ENCODE peak calls at places on chromosome X, in six cellular contexts. Z is stomach, L is body of pancreas, Y is thoracic aorta, R is aorta, K is GM23248. H is an unnamed sample. For H3K4me1, the result is how much of the 10 kb centered on the place peaks cover.

GRCh38 chrX:140507223-140507981 is 2.5 kb upstream of the SOX3 start:
- DNase-seq in Z (no peak), L (no peak), Y (no peak), R (no peak), K (no peak), H (no peak)

GRCh38 chrX:119516157-119516702 is 48.0 kb downstream of the SLC25A5 start:
- DNase-seq in Z (no peak), L (peak), Y (no peak), R (no peak), K (peak), H (peak)

GRCh38 chrX:105618393-105619101 is 203.8 kb upstream of the NRK start:
- DNase-seq in Z (no peak), L (no peak), Y (no peak), R (no peak), K (no peak), H (no peak)

GRCh38 chrX:110402091-110402854 is 43.6 kb downstream of the RTL9 start:
- DNase-seq in Z (no peak), L (no peak), Y (no peak), R (peak), K (peak), H (peak)

GRCh38 chrX:141142946-141143345 is 34.0 kb downstream of the LDOC1 start:
- DNase-seq in Z (no peak), L (no peak), Y (no peak), R (no peak), K (no peak), H (no peak)

GRCh38 chrX:33726281-33727160 is 405.6 kb downstream of the FAM47A start:
- DNase-seq in Z (no peak), L (no peak), Y (no peak), R (peak), K (no peak), H (no peak)

GRCh38 chrX:54540289-54540688 is 10.3 kb downstream of the GNL3L start:
- DNase-seq in Z (no peak), L (no peak), Y (no peak), R (no peak), K (peak), H (no peak)

GRCh38 chrX:127112726-127113125 is 293.2 kb downstream of the PRR32 start:
- DNase-seq in Z (no peak), L (no peak), Y (no peak), R (no peak), K (no peak), H (no peak)

GRCh38 chrX:39609941-39610340 is 487.8 kb downstream of the BCOR start:
- DNase-seq in Z (no peak), L (no peak), Y (no peak), R (no peak), K (peak), H (no peak)

GRCh38 chrX:53265771-53266170 is 15.6 kb downstream of the IQSEC2 start:
- DNase-seq in Z (no peak), L (no peak), Y (no peak), R (no peak), K (peak), H (no peak)

GRCh38 chrX:38871129-38872029 is 70.1 kb downstream of the MID1IP1 start:
- DNase-seq in Z (no peak), L (no peak), Y (no peak), R (no peak), K (no peak), H (no peak)

GRCh38 chrX:132520213-132520612 is 31.4 kb upstream of the MBNL3 start:
- DNase-seq in Z (no peak), L (no peak), Y (no peak), R (no peak), K (no peak), H (no peak)

GRCh38 chrX:31168596-31168995 is 96.8 kb upstream of the FTHL17 start:
- DNase-seq in Z (no peak), L (no peak), Y (no peak), R (no peak), K (no peak), H (no peak)

GRCh38 chrX:1599791-1600405 is 8.5 kb downstream of the AKAP17A start:
- DNase-seq in Z (no peak), L (no peak), Y (no peak), R (no peak), K (no peak), H (no peak)
- H3K4me3 ChIP-seq in Z (no peak), L (no peak), Y (no peak), R (no peak), K (no peak), H (no peak)

GRCh38 chrX:16144420-16144819 is 21.1 kb downstream of the GRPR start:
- DNase-seq in Z (no peak), L (no peak), Y (no peak), R (no peak), K (no peak), H (no peak)
- H3K4me1 ChIP-seq in Z (under half), L (under half), Y (under half), R (under half), K (under half), H (under half)

GRCh38 chrX:100695302-100695701 is 36.6 kb downstream of the SYTL4 start:
- DNase-seq in Z (no peak), L (no peak), Y (no peak), R (no peak), K (no peak), H (no peak)
- H3K4me3 ChIP-seq in Z (no peak), L (no peak), Y (no peak), R (no peak), K (no peak), H (no peak)

GRCh38 chrX:13026877-13027652 is 17.4 kb downstream of the FAM9C start:
- DNase-seq in Z (no peak), L (no peak), Y (no peak), R (no peak), K (no peak), H (no peak)

GRCh38 chrX:13024911-13025454 is 19.4 kb downstream of the FAM9C start:
- DNase-seq in Z (no peak), L (no peak), Y (no peak), R (no peak), K (no peak), H (no peak)

GRCh38 chrX:13028871-13029336 is 15.5 kb downstream of the FAM9C start:
- DNase-seq in Z (no peak), L (no peak), Y (no peak), R (no peak), K (no peak), H (no peak)

GRCh38 chrX:13022926-13023325 is 21.5 kb downstream of the FAM9C start:
- DNase-seq in Z (no peak), L (no peak), Y (no peak), R (no peak), K (no peak), H (no peak)

DNA sequence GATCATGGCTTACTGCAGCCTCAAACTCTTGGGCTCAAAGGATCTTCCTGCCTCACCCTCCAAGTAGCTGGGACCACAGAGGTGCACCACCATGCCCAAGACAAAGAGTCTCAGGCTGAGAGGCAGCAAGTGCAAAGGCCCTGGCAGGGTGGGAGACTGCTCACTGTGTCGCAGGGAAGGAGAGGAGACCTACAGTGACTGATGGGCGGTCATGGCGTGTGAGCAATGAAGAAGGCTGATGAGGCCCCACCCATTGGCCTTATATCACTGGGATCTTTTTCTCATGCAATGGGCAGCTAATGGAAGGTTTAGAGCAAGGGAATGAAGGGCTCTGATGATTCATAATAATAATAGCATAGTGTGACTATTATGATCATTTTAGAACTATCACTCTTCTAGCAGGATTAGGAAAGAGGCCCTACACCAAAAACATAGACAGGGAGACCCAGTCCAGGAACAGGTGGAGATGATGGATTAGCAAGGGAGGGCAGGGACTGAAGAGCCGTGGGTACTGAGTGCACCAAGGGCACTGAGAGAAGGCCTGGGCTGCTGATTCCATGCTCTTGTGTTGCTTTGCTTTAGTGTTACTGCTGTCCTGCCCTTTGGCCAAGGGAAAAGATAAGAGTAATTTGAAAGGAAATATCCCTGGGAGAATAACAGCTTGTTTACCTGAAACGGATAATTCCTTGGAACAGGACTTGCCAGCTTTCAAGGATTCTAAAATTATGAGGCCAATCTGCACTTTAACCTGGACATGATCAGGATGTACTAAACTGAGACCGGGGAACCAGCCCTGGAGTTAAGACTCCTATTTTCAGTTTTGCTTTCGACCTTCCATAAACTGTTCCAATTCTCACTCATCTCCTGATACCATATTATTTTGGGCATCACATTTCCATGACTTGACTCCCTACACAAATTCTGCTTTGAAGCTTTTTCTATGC is 20.6 kb downstream of the FAM9C start:
- DNase-seq in Z (no peak), L (no peak), Y (no peak), R (no peak), K (no peak), H (no peak)
- H3K4me1 ChIP-seq in Z (under half), L (under half), Y (under half), R (under half), K (under half), H (under half)

H was measured in BE2C.